ENCODE peak calls at places on chromosomes 16 and 17, in seven cellular contexts. K is NCI-H460; X is putamen; H is AG10803; Y is NCI-H1105 treated with DMSO at 0.1 percent for 48 hours; V is Karpas-422; Q is stimulated activated CD4-positive, alpha-beta T cell treated with anti-CD3 and anti-CD28 coated beads, Interleukin-12 subunit alpha, Interleukin-12 subunit beta, amount 100 ng/mL, for 24 hours. D is an unnamed sample.

GRCh38 chr17:35747540-35748017 is 5.5 kb downstream of the GAS2L2 start:
- DNase-seq in V (peak; percentile 92), H (peak; percentile 73), Q (peak; percentile 61), K (peak; percentile 75), X (peak; percentile 65), Y (peak; percentile 58), D (peak; percentile 88)

GRCh38 chr16:84768798-84769177 is 51.0 kb upstream of the CRISPLD2 start:
- DNase-seq in Q (no peak), V (no peak), H (no peak), X (no peak), Y (no peak), K (no peak), D (no peak)

GRCh38 chr16:10866196-10866976 is 10.6 kb upstream of the CIITA start:
- DNase-seq in Y (no peak), H (peak; percentile 17), K (no peak), V (peak; percentile 27), Q (no peak), X (no peak), D (no peak)

GRCh38 chr17:34386925-34387550 is 24.0 kb upstream of the CCL1 start:
- DNase-seq in V (no peak), H (no peak), X (peak; percentile 32), Y (no peak), K (no peak), Q (no peak), D (peak; percentile 11)

GRCh38 chr17:81039854-81040758 is 5.2 kb downstream of the BAIAP2 start:
- DNase-seq in X (no peak), V (no peak), Q (no peak), H (peak; percentile 75), Y (no peak), K (no peak), D (peak; percentile 87)

GRCh38 chr17:53628011-53628410 is 194.7 kb upstream of the KIF2B start:
- DNase-seq in Y (no peak), X (no peak), H (peak; percentile 34), Q (no peak), K (no peak), V (no peak), D (no peak)

GRCh38 chr17:27038676-27039075 is 255.2 kb upstream of the WSB1 start:
- DNase-seq in X (no peak), K (no peak), V (peak; percentile 79), Y (peak; percentile 1), Q (no peak), H (no peak), D (peak; percentile 6)

GRCh38 chr16:46883353-46883689 is 841 bp upstream of the GPT2 start:
- DNase-seq in V (no peak), Q (no peak), H (no peak), Y (peak; percentile 79), K (no peak), X (peak; percentile 44), D (peak; percentile 83)

GRCh38 chr17:73048170-73048569 is 44.3 kb downstream of the SLC39A11 start:
- DNase-seq in K (no peak), V (no peak), X (no peak), Y (no peak), Q (no peak), H (no peak), D (no peak)

GRCh38 chr17:82204831-82205719 is 7.6 kb downstream of the CCDC57 start:
- DNase-seq in Y (no peak), Q (no peak), V (no peak), K (no peak), X (no peak), H (peak; percentile 62), D (peak; percentile 96)

GRCh38 chr16:87068316-87068715 is 248.9 kb downstream of the C16orf95 start:
- DNase-seq in H (no peak), V (no peak), K (no peak), Q (no peak), X (no peak), Y (no peak), D (no peak)

D was measured in NCI-H69.